ENCODE peak calls at places on chromosomes 2 and 18, in eight cellular contexts. L is bronchial epithelial cell; Z is gastrocnemius medialis; N is left ventricle myocardium inferior; A is SJSA1; G is endodermal cell; Y is CD8-positive, alpha-beta T cell; S is breast epithelium. T is an unnamed sample. For H3K36me3, the result is how much of the 10 kb centered on the place peaks cover.

GRCh38 chr2:204948364-204948763 is 403.1 kb downstream of the PARD3B start:
- DNase-seq in L (no peak), Z (no peak), N (no peak), A (no peak), G (no peak), Y (no peak), S (no peak), T (no peak)

GRCh38 chr2:108412995-108413726 is 35.4 kb downstream of the SULT1C4 start:
- DNase-seq in L (peak), Z (no peak), N (no peak), A (peak), G (no peak), Y (no peak), S (peak), T (peak)

GRCh38 chr18:65934874-65935273 is 184.1 kb downstream of the CDH7 start:
- DNase-seq in L (no peak), Z (no peak), N (no peak), A (no peak), G (no peak), Y (no peak), S (no peak), T (no peak)

GRCh38 chr18:67525328-67526110 is 9.0 kb upstream of the DSEL start:
- DNase-seq in L (peak), Z (peak), N (peak), A (peak), G (peak), Y (no peak), S (peak), T (peak)

GRCh38 chr2:151007365-151007764 is 254.3 kb downstream of the RBM43 start:
- DNase-seq in L (no peak), Z (no peak), N (peak), A (no peak), G (no peak), Y (no peak), S (no peak), T (no peak)

GRCh38 chr18:70931942-70932814 is 643.3 kb downstream of the SOCS6 start:
- DNase-seq in L (peak), Z (no peak), N (no peak), A (peak), G (no peak), Y (no peak), S (no peak), T (no peak)

GRCh38 chr2:231411871-231412615 is 16.5 kb downstream of the B3GNT7 start:
- DNase-seq in L (peak), Z (peak), N (peak), A (peak), G (peak), Y (peak), S (peak), T (peak)

GRCh38 chr2:109247340-109247739 is 118.3 kb downstream of the SH3RF3 start:
- DNase-seq in L (no peak), Z (no peak), N (no peak), A (no peak), G (no peak), Y (no peak), S (no peak), T (no peak)

GRCh38 chr18:47996091-47996541 is 65.7 kb upstream of the SMAD2 start:
- DNase-seq in L (no peak), Z (no peak), N (no peak), A (no peak), G (no peak), Y (no peak), S (no peak), T (no peak)

GRCh38 chr18:32379891-32380290 is 90.8 kb downstream of the GAREM1 start:
- DNase-seq in L (no peak), Z (no peak), N (no peak), A (no peak), G (no peak), Y (no peak), S (no peak), T (no peak)

GRCh38 chr18:58213445-58213844 is 169.4 kb downstream of the NEDD4L start:
- DNase-seq in L (peak), Z (no peak), N (no peak), A (peak), G (no peak), Y (no peak), S (no peak), T (peak)

GRCh38 chr2:9465170-9465569 is 9.2 kb upstream of the IAH1 start:
- DNase-seq in L (no peak), Z (no peak), N (no peak), A (no peak), G (no peak), Y (no peak), S (no peak), T (no peak)

GRCh38 chr2:3959372-3959771 is 256.0 kb downstream of the DCDC2C start:
- DNase-seq in L (peak), Z (no peak), N (no peak), A (peak), G (no peak), Y (no peak), S (no peak), T (no peak)

GRCh38 chr2:202695166-202695565 is 60.4 kb downstream of the FAM117B start:
- DNase-seq in L (no peak), Z (no peak), N (no peak), A (no peak), G (no peak), Y (no peak), S (no peak), T (no peak)

GRCh38 chr2:128368437-128369125 is 49.9 kb upstream of the HS6ST1 start:
- DNase-seq in L (peak), Z (no peak), N (no peak), A (no peak), G (peak), Y (no peak), S (no peak), T (no peak)

GRCh38 chr2:142878061-142878741 is 737 bp downstream of the KYNU start:
- DNase-seq in L (no peak), Z (no peak), N (no peak), A (no peak), G (no peak), Y (no peak), S (no peak), T (no peak)

GRCh38 chr2:173892341-173892740 is 72.8 kb downstream of the SP3 start:
- DNase-seq in L (no peak), Z (no peak), N (no peak), A (no peak), G (no peak), Y (no peak), S (no peak), T (no peak)

GRCh38 chr2:58419983-58420382 is 178.9 kb upstream of the FANCL start:
- DNase-seq in L (no peak), Z (no peak), N (no peak), A (no peak), G (no peak), Y (no peak), S (no peak), T (no peak)

GRCh38 chr2:176626796-176627195 is 357.6 kb downstream of the MTX2 start:
- DNase-seq in L (no peak), Z (no peak), N (no peak), A (no peak), G (no peak), Y (no peak), S (no peak), T (no peak)

DNA sequence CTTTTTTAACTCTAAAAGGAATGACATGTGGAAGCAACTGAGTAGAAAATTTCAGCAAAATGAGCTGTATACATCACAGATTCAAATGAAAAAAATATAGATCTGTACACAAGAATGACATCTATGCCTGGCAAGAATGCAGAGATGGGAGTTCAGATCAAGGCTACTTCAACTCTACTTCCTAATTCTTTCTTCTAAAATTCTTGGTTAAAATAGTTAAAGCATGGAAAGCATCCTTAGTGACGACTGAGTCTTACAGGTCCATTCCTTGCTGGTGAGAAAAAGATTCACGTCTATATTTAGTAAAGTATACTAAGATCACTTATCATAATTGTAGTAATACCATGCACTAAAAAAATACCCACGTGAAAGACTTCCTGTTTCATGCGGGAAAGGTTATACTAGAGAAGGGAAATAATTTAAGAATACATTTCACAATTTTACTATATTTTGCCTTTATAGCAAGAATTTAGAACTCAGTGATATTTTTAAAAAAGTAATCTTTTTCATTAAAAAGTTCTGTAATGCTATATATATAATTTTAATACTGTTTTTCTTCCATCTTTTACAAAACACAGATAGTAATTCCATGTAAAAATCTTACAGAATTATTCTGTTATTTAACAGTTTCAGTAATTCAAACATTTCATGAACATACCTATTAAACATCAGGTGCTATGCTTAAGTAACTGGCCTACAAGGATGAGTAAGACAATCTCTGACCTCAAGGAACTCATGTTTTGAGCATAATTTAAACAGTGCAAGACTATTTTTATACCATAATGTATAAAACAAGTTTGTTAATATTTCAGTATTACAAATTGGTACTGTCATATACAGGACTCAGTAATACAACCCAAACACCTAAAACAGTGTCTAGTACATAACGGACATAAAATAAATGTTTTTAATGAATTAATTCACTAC is 159.6 kb downstream of the BAZ2B start:
- DNase-seq in L (no peak), Z (no peak), N (no peak), A (no peak), G (no peak), Y (no peak), S (no peak), T (no peak)
- H3K36me3 ChIP-seq in L (under half), Z (under half), N (under half), A (under half), G (under half), Y (under half), S (under half), T (under half)

GRCh38 chr2:112096098-112096497 is 41.0 kb downstream of the TMEM87B start:
- DNase-seq in L (no peak), Z (no peak), N (no peak), A (no peak), G (no peak), Y (no peak), S (no peak), T (no peak)

GRCh38 chr2:112092286-112093041 is 37.4 kb downstream of the TMEM87B start:
- DNase-seq in L (peak), Z (no peak), N (no peak), A (peak), G (no peak), Y (no peak), S (no peak), T (peak)

GRCh38 chr2:112093216-112093615 is 38.1 kb downstream of the TMEM87B start:
- DNase-seq in L (no peak), Z (no peak), N (no peak), A (no peak), G (no peak), Y (no peak), S (no peak), T (no peak)

DNA sequence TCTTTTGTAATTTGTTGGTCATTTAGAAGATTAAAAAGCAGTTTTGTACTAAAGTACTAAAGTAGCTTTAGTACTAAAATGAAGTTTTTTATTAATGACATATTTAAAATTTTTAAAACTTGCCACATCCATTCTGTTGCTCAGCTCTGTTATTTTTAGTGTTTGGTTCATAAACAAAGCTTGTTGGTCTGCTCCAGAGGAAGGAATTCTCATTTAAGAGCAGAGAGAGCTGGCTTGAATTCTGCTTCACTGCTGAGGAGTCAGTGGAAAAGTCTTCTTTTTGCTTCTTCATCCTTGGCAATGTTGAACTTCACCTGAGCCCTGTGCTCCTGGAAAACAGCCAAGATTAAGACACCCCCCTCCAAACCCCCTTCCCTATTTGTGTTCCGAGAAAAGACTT is 40.6 kb downstream of the TMEM87B start:
- DNase-seq in L (no peak), Z (no peak), N (no peak), A (no peak), G (no peak), Y (no peak), S (no peak), T (peak)
- H3K36me3 ChIP-seq in L (under half), Z (under half), N (half or more), A (under half), G (half or more), Y (under half), S (under half), T (under half)

GRCh38 chr18:59345556-59345955 is 13.5 kb downstream of the LMAN1 start:
- DNase-seq in L (no peak), Z (no peak), N (no peak), A (no peak), G (no peak), Y (no peak), S (no peak), T (no peak)
- H3K36me3 ChIP-seq in L (under half), Z (half or more), N (half or more), A (half or more), G (half or more), Y (under half), S (under half), T (under half)

DNA sequence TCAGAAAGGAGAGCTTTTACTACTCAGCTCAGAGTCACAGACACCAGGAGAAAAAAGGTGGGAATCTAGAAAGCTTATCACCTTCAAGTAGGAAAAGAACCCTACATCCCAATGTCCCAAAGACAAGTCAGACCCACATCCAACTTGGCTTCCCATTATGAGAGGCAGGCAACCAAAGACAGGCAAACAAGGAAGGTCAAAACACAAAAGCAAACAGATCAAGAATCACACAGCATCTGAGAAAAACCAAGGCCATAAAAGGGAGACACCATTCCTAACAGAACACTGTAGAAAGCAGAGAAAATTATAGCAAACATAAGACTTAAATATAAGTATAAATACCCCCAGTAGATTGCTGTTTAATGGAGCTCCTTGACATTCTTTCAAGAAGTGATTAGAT is 40.7 kb downstream of the SLC3A1 start:
- DNase-seq in L (no peak), Z (no peak), N (no peak), A (no peak), G (no peak), Y (no peak), S (no peak), T (no peak)
- H3K36me3 ChIP-seq in L (under half), Z (half or more), N (half or more), A (under half), G (under half), Y (under half), S (under half), T (under half)

GRCh38 chr18:14104906-14105748 is 27.1 kb downstream of the ZNF519 start:
- DNase-seq in L (no peak), Z (no peak), N (no peak), A (no peak), G (no peak), Y (no peak), S (no peak), T (no peak)
- H3K36me3 ChIP-seq in L (under half), Z (under half), N (under half), A (under half), G (under half), Y (under half), S (under half), T (under half)